ENCODE peak calls at places on chromosomes 5 and 9, in ten cellular contexts. I, W, Y, D, O, B, M, H, T and E are unnamed samples.
A peak's percentile ranks its signal among the peaks of the same experiment; 100 is the strongest.

GRCh38 chr5:124581866-124582650 is 164.4 kb downstream of the ZNF608 start:
- DNase-seq in I (no peak), W (no peak), Y (no peak), D (no peak), O (no peak), B (no peak), M (no peak), H (no peak), T (no peak), E (no peak)

GRCh38 chr5:766666-767431 is 17.7 kb downstream of the ZDHHC11B start:
- DNase-seq in I (no peak), W (no peak), Y (no peak), D (peak; percentile 27), O (no peak), B (no peak), M (peak; percentile 8), H (no peak), T (no peak), E (no peak)

GRCh38 chr9:6215562-6215961 is at the start of gene IL33:
- DNase-seq in I (no peak), W (no peak), Y (no peak), D (no peak), O (peak; percentile 46), B (no peak), M (no peak), H (no peak), T (no peak), E (peak; percentile 78)

GRCh38 chr9:23587903-23588302 is 238.1 kb downstream of the ELAVL2 start:
- DNase-seq in I (no peak), W (no peak), Y (no peak), D (no peak), O (no peak), B (no peak), M (no peak), H (no peak), T (no peak), E (no peak)

GRCh38 chr9:123669355-123669754 is 260.6 kb downstream of the DENND1A start:
- DNase-seq in I (no peak), W (no peak), Y (no peak), D (no peak), O (no peak), B (no peak), M (no peak), H (no peak), T (no peak), E (no peak)

GRCh38 chr9:71202931-71203330 is 81.5 kb upstream of the TRPM3 start:
- DNase-seq in I (no peak), W (no peak), Y (no peak), D (no peak), O (no peak), B (no peak), M (no peak), H (no peak), T (no peak), E (no peak)

GRCh38 chr9:113511856-113512761 is 48.6 kb downstream of the RGS3 start:
- DNase-seq in I (no peak), W (no peak), Y (no peak), D (no peak), O (peak; percentile 40), B (no peak), M (peak; percentile 39), H (no peak), T (no peak), E (peak; percentile 51)

GRCh38 chr5:150458819-150459557 is 9.4 kb upstream of the RPS14 start:
- DNase-seq in I (peak; percentile 88), W (no peak), Y (no peak), D (peak; percentile 59), O (peak; percentile 45), B (peak; percentile 33), M (peak; percentile 79), H (peak; percentile 87), T (peak; percentile 88), E (peak; percentile 53)

GRCh38 chr9:4237748-4238511 is 61.9 kb downstream of the GLIS3 start:
- DNase-seq in I (no peak), W (no peak), Y (no peak), D (no peak), O (no peak), B (no peak), M (no peak), H (no peak), T (no peak), E (no peak)

GRCh38 chr5:141822134-141822533 is 56.1 kb downstream of the PCDH1 start:
- DNase-seq in I (no peak), W (no peak), Y (peak; percentile 76), D (no peak), O (peak; percentile 18), B (no peak), M (no peak), H (peak; percentile 53), T (no peak), E (peak; percentile 28)

GRCh38 chr5:150573867-150574817 is 66.2 kb downstream of the NDST1 start:
- DNase-seq in I (no peak), W (no peak), Y (no peak), D (peak; percentile 18), O (no peak), B (no peak), M (no peak), H (no peak), T (no peak), E (peak; percentile 59)

GRCh38 chr5:135481908-135482307 is 29.8 kb upstream of the TIFAB start:
- DNase-seq in I (no peak), W (no peak), Y (no peak), D (no peak), O (no peak), B (no peak), M (no peak), H (no peak), T (no peak), E (no peak)

GRCh38 chr9:14173730-14174129 is 140.2 kb downstream of the NFIB start:
- DNase-seq in I (peak; percentile 41), W (no peak), Y (no peak), D (no peak), O (no peak), B (no peak), M (no peak), H (peak; percentile 53), T (peak; percentile 35), E (no peak)

GRCh38 chr5:167451091-167451490 is 840.4 kb upstream of the WWC1 start:
- DNase-seq in I (no peak), W (no peak), Y (no peak), D (no peak), O (peak; percentile 60), B (no peak), M (no peak), H (no peak), T (no peak), E (no peak)

GRCh38 chr9:133727876-133728441 is 10.2 kb downstream of the SARDH start:
- DNase-seq in I (peak; percentile 33), W (no peak), Y (no peak), D (no peak), O (no peak), B (no peak), M (no peak), H (peak; percentile 33), T (peak; percentile 20), E (no peak)